ENCODE peak calls at places on chromosomes 5 and 9, in six cellular contexts. P, Q, M, X, L and S are unnamed samples.
A peak's percentile ranks its signal among the peaks of the same experiment; 100 is the strongest.

GRCh38 chr5:1779782-1780620 is 19.6 kb downstream of the MRPL36 start:
- ATAC-seq in M (no peak), X (no peak), P (no peak), Q (no peak), L (no peak), S (no peak)

GRCh38 chr5:42676362-42676761 is 80.3 kb upstream of the CCDC152 start:
- ATAC-seq in Q (no peak), L (no peak), P (no peak), X (no peak), M (no peak), S (no peak)

GRCh38 chr5:157686841-157687554 is 15.7 kb downstream of the C5orf52 start:
- ATAC-seq in L (no peak), P (no peak), Q (no peak), X (peak; percentile 62), M (no peak), S (no peak)

GRCh38 chr5:59264013-59264412 is 629.5 kb downstream of the PDE4D start:
- ATAC-seq in P (peak; percentile 50), X (no peak), L (no peak), Q (no peak), M (no peak), S (no peak)

GRCh38 chr5:146533882-146534281 is 17.9 kb upstream of the GPR151 start:
- ATAC-seq in X (no peak), Q (no peak), P (no peak), L (no peak), M (no peak), S (no peak)

GRCh38 chr9:26243722-26244121 is 565.5 kb upstream of the TUSC1 start:
- ATAC-seq in Q (no peak), M (no peak), P (no peak), L (no peak), X (no peak), S (no peak)

GRCh38 chr5:170508036-170508435 is 4.2 kb downstream of the KCNIP1 start:
- ATAC-seq in L (no peak), X (no peak), Q (no peak), P (no peak), M (no peak), S (no peak)

GRCh38 chr9:119368681-119369581 is at the start of gene BRINP1:
- ATAC-seq in Q (no peak), P (peak; percentile 76), L (peak; percentile 47), M (no peak), X (no peak), S (no peak)

GRCh38 chr5:170201311-170201710 is 31.5 kb upstream of the C5orf58 start:
- ATAC-seq in P (no peak), M (no peak), X (no peak), Q (no peak), L (no peak), S (no peak)

GRCh38 chr9:31323726-31324444 is 1060.6 kb upstream of the ACO1 start:
- ATAC-seq in L (peak; percentile 62), M (no peak), X (no peak), Q (peak; percentile 65), P (no peak), S (no peak)

GRCh38 chr9:114216081-114216480 is 60.7 kb downstream of the COL27A1 start:
- ATAC-seq in L (no peak), X (no peak), M (no peak), Q (no peak), P (peak; percentile 28), S (peak; percentile 42)

GRCh38 chr9:136764301-136764891 is at the start of gene LCN15:
- ATAC-seq in P (peak; percentile 26), L (no peak), X (no peak), Q (no peak), M (no peak), S (no peak)

GRCh38 chr5:132834057-132834456 is 3.6 kb upstream of the SHROOM1 start:
- ATAC-seq in P (no peak), L (no peak), X (no peak), Q (no peak), M (no peak), S (no peak)

GRCh38 chr9:96478829-96479371 is 28.9 kb downstream of the HABP4 start:
- ATAC-seq in P (no peak), X (no peak), M (no peak), Q (no peak), L (no peak), S (no peak)

GRCh38 chr9:85079374-85079773 is 409.8 kb downstream of the NTRK2 start:
- ATAC-seq in L (no peak), M (no peak), P (no peak), X (no peak), Q (no peak), S (no peak)

GRCh38 chr5:66554211-66554610 is 42.0 kb upstream of the MAST4 start:
- ATAC-seq in M (no peak), Q (peak; percentile 34), P (peak; percentile 16), X (no peak), L (peak; percentile 89), S (no peak)

GRCh38 chr9:81819859-81820546 is 108.2 kb upstream of the SPATA31D4 start:
- ATAC-seq in Q (no peak), P (peak; percentile 26), L (peak; percentile 11), M (no peak), X (peak; percentile 66), S (peak; percentile 78)

GRCh38 chr5:111685969-111686368 is 71.0 kb downstream of the NREP start:
- ATAC-seq in L (peak; percentile 41), M (peak; percentile 74), X (peak; percentile 95), Q (no peak), P (no peak), S (no peak)

GRCh38 chr5:34531736-34532135 is 124.4 kb upstream of the RAI14 start:
- ATAC-seq in M (no peak), L (no peak), P (no peak), Q (no peak), X (no peak), S (no peak)

GRCh38 chr5:118701796-118702195 is 286.6 kb downstream of the DTWD2 start:
- ATAC-seq in P (no peak), M (no peak), L (no peak), Q (no peak), X (no peak), S (no peak)

GRCh38 chr5:178234753-178235599 is 2.4 kb upstream of the PHYKPL start:
- ATAC-seq in L (peak; percentile 12), P (no peak), M (peak; percentile 51), Q (no peak), X (peak; percentile 27), S (no peak)

GRCh38 chr5:81360640-81361039 is 33.3 kb downstream of the ACOT12 start:
- ATAC-seq in P (no peak), X (no peak), M (no peak), L (no peak), Q (no peak), S (no peak)

GRCh38 chr9:13613296-13613695 is 333.8 kb upstream of the MPDZ start:
- ATAC-seq in P (no peak), M (no peak), X (no peak), L (no peak), Q (no peak), S (no peak)

GRCh38 chr5:150263801-150264621 is 25.6 kb downstream of the CAMK2A start:
- ATAC-seq in L (peak; percentile 62), Q (no peak), P (peak; percentile 34), X (peak; percentile 41), M (peak; percentile 90), S (peak; percentile 87)

GRCh38 chr5:155049569-155050383 is 36.2 kb downstream of the KIF4B start:
- ATAC-seq in X (peak; percentile 81), M (peak; percentile 90), L (no peak), Q (no peak), P (no peak), S (no peak)

GRCh38 chr9:78103971-78104433 is 72.4 kb upstream of the GNAQ start:
- ATAC-seq in M (no peak), Q (no peak), P (peak; percentile 52), X (no peak), L (peak; percentile 89), S (peak; percentile 46)

GRCh38 chr5:157038568-157039187 is 20.2 kb downstream of the HAVCR1 start:
- ATAC-seq in M (no peak), Q (no peak), L (no peak), X (no peak), P (no peak), S (no peak)

GRCh38 chr5:72268753-72269410 is 51.2 kb downstream of the MRPS27 start:
- ATAC-seq in X (peak; percentile 75), L (peak; percentile 43), M (peak; percentile 70), Q (peak; percentile 29), P (peak; percentile 47), S (no peak)

GRCh38 chr5:76175821-76176403 is 92.7 kb downstream of the SV2C start:
- ATAC-seq in M (no peak), Q (no peak), P (no peak), X (no peak), L (peak; percentile 9), S (no peak)

GRCh38 chr9:123689701-123690428 is 240.1 kb downstream of the DENND1A start:
- ATAC-seq in X (no peak), M (no peak), L (no peak), Q (no peak), P (no peak), S (no peak)

GRCh38 chr9:33921967-33922895 is 105.3 kb downstream of the UBE2R2 start:
- ATAC-seq in X (peak; percentile 52), Q (peak; percentile 64), L (no peak), P (peak; percentile 21), M (peak; percentile 69), S (no peak)
- H3K27ac ChIP-seq in X (no peak overlapping the region), Q (no peak overlapping the region), L (no peak overlapping the region), P (no peak overlapping the region), M (no peak overlapping the region), S (no peak overlapping the region)

DNA sequence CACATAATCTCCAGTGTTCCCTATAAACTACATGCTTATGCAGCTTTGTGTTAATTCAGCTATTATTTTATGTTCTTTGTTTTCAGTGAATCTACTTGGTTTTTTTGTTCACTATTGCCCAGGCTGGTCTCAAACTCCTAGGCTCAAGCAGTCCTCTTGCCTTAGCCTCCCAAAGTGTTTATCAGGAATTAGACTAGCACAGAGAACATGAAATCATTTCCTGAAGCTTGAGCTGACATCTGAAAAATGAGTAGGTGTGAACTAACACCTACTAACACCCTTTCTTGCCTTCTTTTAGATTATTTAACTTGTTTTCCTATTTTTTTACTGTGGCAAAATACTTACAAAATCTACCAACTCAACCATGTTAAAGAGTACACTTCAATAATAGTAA is 25.0 kb downstream of the CENPP start:
- ATAC-seq in Q (no peak), M (no peak), P (no peak), L (no peak), X (no peak), S (no peak)
- H3K4me3 ChIP-seq in Q (no peak overlapping the region), M (no peak overlapping the region), P (no peak overlapping the region), L (no peak overlapping the region), X (no peak overlapping the region), S (no peak overlapping the region)

GRCh38 chr9:105296889-105297288 is 52.4 kb downstream of the SLC44A1 start:
- ATAC-seq in X (peak; percentile 79), M (no peak), Q (no peak), L (peak; percentile 55), P (peak; percentile 79), S (peak; percentile 90)
- H3K4me1 ChIP-seq in X (peaks cover 64% of the 10 kb centered on the region), M (no peaks in the 10 kb centered on the region), Q (no peaks in the 10 kb centered on the region), L (peaks cover 13% of the 10 kb centered on the region), P (peaks cover 3% of the 10 kb centered on the region), S (no peaks in the 10 kb centered on the region)

DNA sequence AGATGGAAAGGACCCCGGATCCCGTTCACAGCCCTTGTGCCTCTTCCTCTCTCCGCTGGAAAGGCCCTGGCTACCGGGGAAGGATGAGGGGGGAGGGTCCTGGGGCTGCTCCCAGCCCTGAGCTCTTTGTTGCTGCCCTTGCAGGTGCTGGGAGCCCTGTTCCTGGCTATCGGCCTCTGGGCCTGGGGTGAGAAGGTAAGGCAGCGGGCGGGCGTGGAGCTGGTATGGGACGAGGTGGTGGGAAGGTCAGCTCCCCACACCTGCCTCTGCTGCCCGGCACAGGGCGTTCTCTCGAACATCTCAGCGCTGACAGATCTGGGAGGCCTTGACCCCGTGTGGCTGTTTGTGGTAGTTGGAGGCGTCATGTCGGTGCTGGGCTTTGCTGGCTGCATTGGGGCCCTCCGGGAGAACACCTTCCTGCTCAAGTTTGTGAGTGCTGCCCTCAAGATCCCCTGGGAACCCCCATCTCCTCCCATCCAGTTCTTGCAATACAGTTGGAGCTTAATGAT is 4.2 kb downstream of the TSPAN17 start:
- ATAC-seq in Q (no peak), P (no peak), X (no peak), L (no peak), M (no peak), S (no peak)
- H3K27ac ChIP-seq in Q (no peak overlapping the region), P (no peak overlapping the region), X (no peak overlapping the region), L (no peak overlapping the region), M (no peak overlapping the region), S (no peak overlapping the region)